ENCODE peak calls at places on chromosomes 6 and 20, in ten cellular contexts. Z is stomach; J is aorta; A is right atrium auricular region; S is heart left ventricle; Y is left ventricle myocardium inferior; B is CD8-positive, alpha-beta memory T cell; U is keratinocyte; I is uterus; L is lower lobe of right lung. X is an unnamed sample.
A peak's percentile ranks its signal among the peaks of the same experiment; 100 is the strongest.

GRCh38 chr6:133129556-133129955 is 111.6 kb upstream of the EYA4 start:
- DNase-seq in Z (no peak), J (no peak), A (no peak), S (no peak), Y (no peak), B (no peak), U (no peak), I (no peak), L (no peak), X (no peak)

GRCh38 chr6:107419747-107420146 is 39.6 kb downstream of the PDSS2 start:
- DNase-seq in Z (no peak), J (no peak), A (no peak), S (no peak), Y (no peak), B (no peak), U (no peak), I (no peak), L (no peak), X (no peak)

GRCh38 chr6:89689732-89690131 is 51.2 kb upstream of the LYRM2 start:
- DNase-seq in Z (no peak), J (no peak), A (no peak), S (no peak), Y (no peak), B (no peak), U (no peak), I (no peak), L (no peak), X (no peak)

GRCh38 chr6:110357298-110357695 is 852 bp downstream of the METTL24 start:
- DNase-seq in Z (no peak), J (no peak), A (no peak), S (no peak), Y (no peak), B (no peak), U (no peak), I (peak; percentile 47), L (no peak), X (no peak)

GRCh38 chr6:43922423-43923375 is 152.7 kb downstream of the VEGFA start:
- DNase-seq in Z (no peak), J (peak; percentile 30), A (no peak), S (no peak), Y (no peak), B (no peak), U (no peak), I (no peak), L (peak; percentile 32), X (no peak)

GRCh38 chr6:85364354-85364753 is 85.5 kb upstream of the NT5E start:
- DNase-seq in Z (no peak), J (no peak), A (no peak), S (no peak), Y (no peak), B (no peak), U (peak; percentile 36), I (no peak), L (no peak), X (no peak)

GRCh38 chr6:144305985-144306384 is 20.9 kb downstream of the UTRN start:
- DNase-seq in Z (no peak), J (no peak), A (no peak), S (no peak), Y (no peak), B (peak; percentile 60), U (no peak), I (no peak), L (no peak), X (no peak)

GRCh38 chr20:53941680-53942079 is 128.7 kb downstream of the BCAS1 start:
- DNase-seq in Z (no peak), J (no peak), A (no peak), S (no peak), Y (no peak), B (no peak), U (no peak), I (no peak), L (no peak), X (no peak)

GRCh38 chr20:4814696-4815252 is 93.1 kb downstream of the PRND start:
- DNase-seq in Z (peak; percentile 44), J (peak; percentile 79), A (no peak), S (no peak), Y (peak; percentile 35), B (peak; percentile 87), U (no peak), I (no peak), L (peak; percentile 76), X (no peak)

GRCh38 chr6:154683756-154684523 is 49.3 kb upstream of the SCAF8 start:
- DNase-seq in Z (no peak), J (no peak), A (no peak), S (no peak), Y (no peak), B (no peak), U (no peak), I (no peak), L (no peak), X (no peak)

GRCh38 chr6:2968600-2969135 is 2.7 kb downstream of the SERPINB6 start:
- DNase-seq in Z (no peak), J (no peak), A (no peak), S (no peak), Y (no peak), B (no peak), U (no peak), I (no peak), L (no peak), X (no peak)

GRCh38 chr6:167998206-167998605 is 735 bp downstream of the KIF25 start:
- DNase-seq in Z (no peak), J (no peak), A (no peak), S (no peak), Y (no peak), B (no peak), U (no peak), I (no peak), L (no peak), X (no peak)

GRCh38 chr6:12504325-12504966 is 212.1 kb upstream of the PHACTR1 start:
- DNase-seq in Z (no peak), J (no peak), A (no peak), S (no peak), Y (no peak), B (no peak), U (no peak), I (no peak), L (no peak), X (no peak)

GRCh38 chr20:53940883-53941546 is 129.4 kb downstream of the BCAS1 start:
- DNase-seq in Z (no peak), J (peak; percentile 84), A (no peak), S (peak; percentile 52), Y (peak; percentile 37), B (no peak), U (no peak), I (no peak), L (no peak), X (no peak)

GRCh38 chr20:63690898-63691710 is 5.3 kb upstream of the TNFRSF6B start:
- DNase-seq in Z (no peak), J (peak; percentile 49), A (no peak), S (no peak), Y (no peak), B (no peak), U (no peak), I (no peak), L (no peak), X (peak; percentile 18)

GRCh38 chr20:34100578-34100977 is 11.5 kb downstream of the EIF2S2 start:
- DNase-seq in Z (no peak), J (no peak), A (no peak), S (no peak), Y (no peak), B (no peak), U (no peak), I (no peak), L (no peak), X (no peak)

GRCh38 chr6:114216789-114217467 is 125.9 kb downstream of the HS3ST5 start:
- DNase-seq in Z (no peak), J (no peak), A (no peak), S (no peak), Y (no peak), B (no peak), U (no peak), I (no peak), L (no peak), X (peak; percentile 14)

GRCh38 chr6:149079911-149080501 is 237.5 kb upstream of the TAB2 start:
- DNase-seq in Z (no peak), J (peak; percentile 82), A (peak; percentile 75), S (peak; percentile 43), Y (peak; percentile 68), B (no peak), U (no peak), I (peak; percentile 65), L (no peak), X (peak; percentile 73)
- H3K27ac ChIP-seq in Z (peak overlapping the region; percentile 69), J (no peak overlapping the region), A (peak overlapping the region; percentile 55), S (peak overlapping the region; percentile 27), Y (peak overlapping the region; percentile 79), B (no peak overlapping the region), U (no peak overlapping the region), I (peak overlapping the region; percentile 60), L (peak overlapping the region; percentile 2), X (no peak overlapping the region)

GRCh38 chr6:35686873-35687557 is 1.7 kb downstream of the FKBP5 start:
- DNase-seq in Z (no peak), J (no peak), A (no peak), S (no peak), Y (no peak), B (no peak), U (no peak), I (no peak), L (no peak), X (no peak)

GRCh38 chr6:35683267-35683666 is 5.4 kb downstream of the FKBP5 start:
- DNase-seq in Z (no peak), J (no peak), A (no peak), S (no peak), Y (no peak), B (no peak), U (no peak), I (no peak), L (no peak), X (no peak)

GRCh38 chr6:35688605-35689322 is at the start of gene FKBP5:
- DNase-seq in Z (peak; percentile 97), J (peak; percentile 96), A (peak; percentile 98), S (peak; percentile 97), Y (peak; percentile 98), B (peak; percentile 81), U (no peak), I (peak; percentile 95), L (peak; percentile 98), X (peak; percentile 99)

GRCh38 chr6:35687658-35688604 is 784 bp downstream of the FKBP5 start:
- DNase-seq in Z (peak; percentile 69), J (peak; percentile 77), A (no peak), S (peak; percentile 57), Y (peak; percentile 62), B (peak; percentile 46), U (no peak), I (peak; percentile 44), L (peak; percentile 83), X (peak; percentile 85)

GRCh38 chr6:35686441-35686840 is 2.3 kb downstream of the FKBP5 start:
- DNase-seq in Z (no peak), J (no peak), A (no peak), S (no peak), Y (no peak), B (no peak), U (no peak), I (no peak), L (no peak), X (no peak)
- H3K4me1 ChIP-seq in Z (peaks cover 37% of the 10 kb centered on the region), J (no peaks in the 10 kb centered on the region), A (peaks cover 35% of the 10 kb centered on the region), S (peaks cover 17% of the 10 kb centered on the region), Y (peaks cover 81% of the 10 kb centered on the region), B (peaks cover 18% of the 10 kb centered on the region), U (peaks cover 7% of the 10 kb centered on the region), I (no peaks in the 10 kb centered on the region), L (peaks cover 34% of the 10 kb centered on the region), X (peaks cover 47% of the 10 kb centered on the region)

GRCh38 chr20:25289886-25290597 is 42.2 kb downstream of the PYGB start:
- DNase-seq in Z (no peak), J (peak; percentile 31), A (no peak), S (no peak), Y (peak; percentile 11), B (no peak), U (no peak), I (no peak), L (peak; percentile 28), X (no peak)
- H3K36me3 ChIP-seq in Z (peaks cover 93% of the 10 kb centered on the region), J (no peaks in the 10 kb centered on the region), A (peaks cover 78% of the 10 kb centered on the region), S (peaks cover 78% of the 10 kb centered on the region), Y (peaks cover 77% of the 10 kb centered on the region), B (no peaks in the 10 kb centered on the region), U (peaks cover 66% of the 10 kb centered on the region), I (no peaks in the 10 kb centered on the region), L (peaks cover 84% of the 10 kb centered on the region), X (no peaks in the 10 kb centered on the region)

GRCh38 chr6:13716225-13716954 is 4.8 kb upstream of the RANBP9 start:
- DNase-seq in Z (no peak), J (no peak), A (no peak), S (no peak), Y (no peak), B (no peak), U (no peak), I (no peak), L (no peak), X (no peak)
- H3K27ac ChIP-seq in Z (no peak overlapping the region), J (no peak overlapping the region), A (no peak overlapping the region), S (no peak overlapping the region), Y (no peak overlapping the region), B (no peak overlapping the region), U (no peak overlapping the region), I (no peak overlapping the region), L (no peak overlapping the region), X (no peak overlapping the region)

X was measured in psoas muscle.